ENCODE peak calls at places on chromosomes 1 and 21, in nine cellular contexts. B is heart right ventricle, A is H4, J is caudate nucleus, Q is EL, G is NCI-H345, W is activated T-cell treated with anti-CD3 and anti-CD28 coated beads for 1 hour, Y is T-helper 2 cell, U is left ventricle myocardium inferior. M is an unnamed sample.

GRCh38 chr1:42658880-42659337 is 686 bp downstream of the PPIH start:
- DNase-seq in B (no peak), A (no peak), J (no peak), Q (peak; percentile 13), G (no peak), W (no peak), Y (no peak), U (no peak), M (no peak)

GRCh38 chr21:42121792-42122191 is 50.7 kb downstream of the UMODL1 start:
- DNase-seq in B (no peak), A (no peak), J (no peak), Q (no peak), G (peak; percentile 84), W (no peak), Y (no peak), U (no peak), M (no peak)

GRCh38 chr1:59393211-59394180 is 96.6 kb downstream of the FGGY start:
- DNase-seq in B (peak; percentile 70), A (peak; percentile 73), J (peak; percentile 2), Q (no peak), G (no peak), W (no peak), Y (no peak), U (peak; percentile 82), M (no peak)

GRCh38 chr1:214514032-214514818 is 37.2 kb downstream of the PTPN14 start:
- DNase-seq in B (no peak), A (peak; percentile 42), J (no peak), Q (peak; percentile 76), G (peak; percentile 17), W (no peak), Y (no peak), U (no peak), M (no peak)

GRCh38 chr1:67285780-67286488 is 21.7 kb upstream of the IL12RB2 start:
- DNase-seq in B (no peak), A (no peak), J (no peak), Q (peak; percentile 40), G (no peak), W (no peak), Y (no peak), U (no peak), M (no peak)

GRCh38 chr1:116448785-116449385 is 75.8 kb downstream of the ATP1A1 start:
- DNase-seq in B (no peak), A (no peak), J (no peak), Q (peak; percentile 43), G (no peak), W (no peak), Y (no peak), U (no peak), M (no peak)

GRCh38 chr1:180614746-180615145 is 17.1 kb upstream of the XPR1 start:
- DNase-seq in B (no peak), A (no peak), J (no peak), Q (no peak), G (no peak), W (no peak), Y (no peak), U (no peak), M (no peak)

GRCh38 chr1:48693674-48694347 is 82.9 kb downstream of the BEND5 start:
- DNase-seq in B (no peak), A (peak; percentile 30), J (no peak), Q (no peak), G (peak; percentile 54), W (no peak), Y (no peak), U (no peak), M (no peak)

GRCh38 chr1:144551543-144552424 is 40.9 kb upstream of the PPIAL4F start:
- DNase-seq in B (peak; percentile 71), A (peak; percentile 97), J (peak; percentile 84), Q (peak; percentile 95), G (peak; percentile 92), W (peak; percentile 44), Y (peak; percentile 58), U (peak; percentile 68), M (peak; percentile 88)

GRCh38 chr1:93448983-93449805 is 1.3 kb downstream of the FNBP1L start:
- DNase-seq in B (no peak), A (no peak), J (no peak), Q (peak; percentile 47), G (peak; percentile 53), W (no peak), Y (no peak), U (no peak), M (no peak)

GRCh38 chr1:23664837-23665795 is 26.5 kb upstream of the RPL11 start:
- DNase-seq in B (no peak), A (peak; percentile 22), J (no peak), Q (peak; percentile 51), G (no peak), W (no peak), Y (no peak), U (no peak), M (no peak)

GRCh38 chr1:175829845-175830244 is 86.5 kb upstream of the TNR start:
- DNase-seq in B (no peak), A (no peak), J (no peak), Q (no peak), G (no peak), W (no peak), Y (no peak), U (no peak), M (no peak)

GRCh38 chr21:20617130-20617529 is 381.1 kb upstream of the NCAM2 start:
- DNase-seq in B (no peak), A (no peak), J (no peak), Q (no peak), G (no peak), W (no peak), Y (no peak), U (no peak), M (no peak)

GRCh38 chr1:201848230-201848629 is 19.3 kb downstream of the IPO9 start:
- DNase-seq in B (no peak), A (no peak), J (no peak), Q (no peak), G (no peak), W (no peak), Y (no peak), U (no peak), M (no peak)

GRCh38 chr1:8604041-8604942 is 213.1 kb downstream of the RERE start:
- DNase-seq in B (no peak), A (no peak), J (no peak), Q (no peak), G (no peak), W (no peak), Y (no peak), U (no peak), M (no peak)

GRCh38 chr1:116850436-116850835 is 59.3 kb upstream of the PTGFRN start:
- DNase-seq in B (no peak), A (no peak), J (no peak), Q (peak; percentile 63), G (no peak), W (no peak), Y (no peak), U (no peak), M (no peak)

GRCh38 chr1:8831329-8831728 is 13.9 kb upstream of the RERE start:
- DNase-seq in B (no peak), A (no peak), J (no peak), Q (no peak), G (no peak), W (no peak), Y (no peak), U (no peak), M (no peak)

GRCh38 chr1:167146903-167147539 is 53.1 kb downstream of the STYXL2 start:
- DNase-seq in B (no peak), A (no peak), J (no peak), Q (no peak), G (no peak), W (no peak), Y (no peak), U (no peak), M (no peak)

GRCh38 chr1:19232526-19232851 is 18.8 kb downstream of the EMC1 start:
- DNase-seq in B (no peak), A (no peak), J (no peak), Q (no peak), G (no peak), W (no peak), Y (no peak), U (peak; percentile 34), M (no peak)

GRCh38 chr1:37476460-37477197 is 2.2 kb downstream of the ZC3H12A start:
- DNase-seq in B (peak; percentile 62), A (peak; percentile 73), J (no peak), Q (peak; percentile 94), G (no peak), W (no peak), Y (no peak), U (peak; percentile 56), M (peak; percentile 87)

GRCh38 chr1:113452921-113453770 is 62.8 kb downstream of the MAGI3 start:
- DNase-seq in B (no peak), A (peak; percentile 10), J (no peak), Q (peak; percentile 43), G (peak; percentile 31), W (no peak), Y (peak; percentile 3), U (no peak), M (no peak)

GRCh38 chr1:108537976-108538375 is 21.9 kb upstream of the EEIG2 start:
- DNase-seq in B (no peak), A (no peak), J (no peak), Q (no peak), G (no peak), W (no peak), Y (no peak), U (no peak), M (no peak)

GRCh38 chr1:70361727-70362413 is 7.3 kb upstream of the ANKRD13C start:
- DNase-seq in B (no peak), A (no peak), J (no peak), Q (peak; percentile 32), G (no peak), W (no peak), Y (no peak), U (no peak), M (no peak)

GRCh38 chr21:34651032-34651431 is 17.8 kb upstream of the CLIC6 start:
- DNase-seq in B (no peak), A (no peak), J (no peak), Q (no peak), G (no peak), W (no peak), Y (no peak), U (no peak), M (no peak)

GRCh38 chr1:243710467-243710866 is 139.6 kb downstream of the AKT3 start:
- DNase-seq in B (no peak), A (no peak), J (no peak), Q (no peak), G (no peak), W (no peak), Y (no peak), U (no peak), M (no peak)

GRCh38 chr1:236734141-236734765 is 48.0 kb downstream of the ACTN2 start:
- DNase-seq in B (no peak), A (peak; percentile 25), J (no peak), Q (peak; percentile 9), G (no peak), W (no peak), Y (no peak), U (no peak), M (no peak)

GRCh38 chr1:70234733-70235132 is 13.6 kb downstream of the SRSF11 start:
- DNase-seq in B (no peak), A (no peak), J (no peak), Q (no peak), G (no peak), W (no peak), Y (no peak), U (no peak), M (no peak)

GRCh38 chr1:157968503-157968902 is 24.9 kb upstream of the KIRREL1 start:
- DNase-seq in B (no peak), A (peak; percentile 77), J (no peak), Q (peak; percentile 87), G (no peak), W (no peak), Y (no peak), U (no peak), M (no peak)

GRCh38 chr1:47211796-47212269 is 20.2 kb downstream of the TAL1 start:
- DNase-seq in B (peak; percentile 45), A (no peak), J (no peak), Q (no peak), G (no peak), W (no peak), Y (no peak), U (peak; percentile 47), M (no peak)

GRCh38 chr1:117754061-117754969 is 148.5 kb downstream of the TENT5C start:
- DNase-seq in B (no peak), A (peak; percentile 62), J (no peak), Q (peak; percentile 73), G (peak; percentile 67), W (peak; percentile 33), Y (peak; percentile 20), U (no peak), M (no peak)

GRCh38 chr1:8109226-8109625 is 83.1 kb upstream of the ERRFI1 start:
- DNase-seq in B (no peak), A (no peak), J (no peak), Q (no peak), G (no peak), W (no peak), Y (no peak), U (no peak), M (no peak)